ENCODE peak calls at places on chromosomes 11 and 22, in six cellular contexts. K is left cardiac atrium, O is brain microvascular endothelial cell, D is AG04450, J is NCI-H1092, Q is DMS79. Z is an unnamed sample.

GRCh38 chr11:848380-848931 is 5.8 kb downstream of the TSPAN4 start:
- DNase-seq in K (peak), O (no peak), D (no peak), J (peak), Q (no peak), Z (no peak)

GRCh38 chr11:112555491-112556364 is 295.1 kb upstream of the PLET1 start:
- DNase-seq in K (peak), O (peak), D (no peak), J (peak), Q (no peak), Z (peak)

GRCh38 chr11:88478136-88478785 is 140.7 kb upstream of the CTSC start:
- DNase-seq in K (no peak), O (no peak), D (no peak), J (peak), Q (no peak), Z (no peak)

GRCh38 chr22:33472462-33473344 is 414.5 kb upstream of the SYN3 start:
- DNase-seq in K (no peak), O (no peak), D (no peak), J (no peak), Q (no peak), Z (no peak)

GRCh38 chr22:44916281-44917231 is 93.2 kb downstream of the PHF21B start:
- DNase-seq in K (no peak), O (no peak), D (no peak), J (no peak), Q (no peak), Z (no peak)

GRCh38 chr11:498297-499181 is 8.5 kb downstream of the RNH1 start:
- DNase-seq in K (no peak), O (no peak), D (no peak), J (no peak), Q (no peak), Z (no peak)

GRCh38 chr11:7186190-7186589 is 65.5 kb upstream of the SYT9 start:
- DNase-seq in K (no peak), O (peak), D (no peak), J (no peak), Q (no peak), Z (peak)

GRCh38 chr22:35154937-35155387 is 89.0 kb downstream of the ISX start:
- DNase-seq in K (peak), O (peak), D (peak), J (peak), Q (no peak), Z (peak)

GRCh38 chr11:10544491-10545470 is 3.8 kb upstream of the RNF141 start:
- DNase-seq in K (no peak), O (no peak), D (no peak), J (no peak), Q (no peak), Z (no peak)

GRCh38 chr11:60995798-60996197 is 24.3 kb downstream of the CD6 start:
- DNase-seq in K (peak), O (no peak), D (no peak), J (no peak), Q (no peak), Z (no peak)

GRCh38 chr11:66136752-66137123 is 66.7 kb downstream of the PACS1 start:
- DNase-seq in K (no peak), O (peak), D (no peak), J (no peak), Q (no peak), Z (peak)

GRCh38 chr22:41589260-41589600 is 410 bp downstream of the PMM1 start:
- DNase-seq in K (peak), O (no peak), D (no peak), J (peak), Q (no peak), Z (no peak)